ENCODE peak calls at places on chromosomes 4 and X, in five cellular contexts. P is H9, A is trophoblast cell, M is mesenchymal stem cell, W is IMR-90. D is an unnamed sample.

GRCh38 chr4:184322328-184323025 is 104.8 kb upstream of the ENPP6 start:
- DNase-seq in A (no peak), P (no peak), W (no peak), M (no peak), D (no peak)

GRCh38 chr4:75673959-75674328 is 733 bp upstream of the G3BP2 start:
- DNase-seq in M (no peak), P (no peak), W (no peak), A (peak; percentile 73), D (no peak)

GRCh38 chr4:64781737-64782326 is 372.6 kb upstream of the TECRL start:
- DNase-seq in M (peak; percentile 42), P (no peak), A (peak; percentile 37), W (peak; percentile 10), D (peak; percentile 30)

GRCh38 chr4:23455482-23455881 is 434.4 kb downstream of the PPARGC1A start:
- DNase-seq in P (peak; percentile 54), W (no peak), M (no peak), A (no peak), D (peak; percentile 35)

GRCh38 chrX:118720058-118720707 is 7.2 kb upstream of the IL13RA1 start:
- DNase-seq in P (peak; percentile 29), W (no peak), A (no peak), M (no peak), D (no peak)

GRCh38 chr4:68734095-68734494 is 63.6 kb upstream of the UGT2B15 start:
- DNase-seq in P (no peak), W (no peak), A (no peak), M (no peak), D (no peak)

GRCh38 chrX:68072016-68072415 is 361.3 kb downstream of the OPHN1 start:
- DNase-seq in A (no peak), W (peak; percentile 40), P (no peak), M (no peak), D (no peak)

GRCh38 chr4:153750197-153750817 is 9.5 kb downstream of the RNF175 start:
- DNase-seq in W (peak; percentile 58), A (peak; percentile 86), P (peak; percentile 82), M (peak; percentile 71), D (peak; percentile 77)

GRCh38 chr4:73446336-73446938 is 10.4 kb downstream of the AFP start:
- DNase-seq in A (peak; percentile 81), W (peak; percentile 63), P (no peak), M (peak; percentile 60), D (peak; percentile 18)

GRCh38 chr4:153661215-153661822 is 22.8 kb upstream of the TLR2 start:
- DNase-seq in A (peak; percentile 49), P (no peak), W (no peak), M (no peak), D (no peak)

GRCh38 chr4:130361616-130362015 is 1265.7 kb downstream of the C4orf33 start:
- DNase-seq in A (no peak), M (no peak), W (no peak), P (no peak), D (no peak)

GRCh38 chr4:98006060-98006459 is 137.2 kb downstream of the STPG2 start:
- DNase-seq in W (no peak), M (no peak), P (no peak), A (no peak), D (no peak)

GRCh38 chrX:30910124-30910860 is 21.2 kb upstream of the TAB3 start:
- DNase-seq in M (peak; percentile 7), W (peak; percentile 42), P (no peak), A (no peak), D (no peak)

GRCh38 chr4:140012688-140013087 is 141.3 kb downstream of the MAML3 start:
- DNase-seq in P (peak; percentile 58), W (peak; percentile 95), A (peak; percentile 74), M (peak; percentile 85), D (peak; percentile 30)

GRCh38 chrX:138849521-138849920 is 138.0 kb upstream of the FGF13 start:
- DNase-seq in W (no peak), P (no peak), A (no peak), M (no peak), D (no peak)

GRCh38 chrX:68703369-68703768 is 55.9 kb downstream of the STARD8 start:
- DNase-seq in P (peak; percentile 39), W (no peak), A (no peak), M (no peak), D (no peak)

GRCh38 chr4:119729815-119730643 is 101.4 kb upstream of the PDE5A start:
- DNase-seq in M (peak; percentile 90), A (peak; percentile 91), W (peak; percentile 98), P (no peak), D (no peak)

GRCh38 chr4:8724436-8725070 is 132.0 kb downstream of the CPZ start:
- DNase-seq in A (no peak), W (no peak), P (peak; percentile 22), M (no peak), D (no peak)

GRCh38 chr4:36056128-36056527 is 188.2 kb downstream of the ARAP2 start:
- DNase-seq in M (no peak), W (no peak), A (no peak), P (no peak), D (no peak)

GRCh38 chrX:104432321-104432720 is 133.7 kb upstream of the IL1RAPL2 start:
- DNase-seq in W (no peak), A (peak; percentile 17), M (no peak), P (no peak), D (no peak)

GRCh38 chrX:13834316-13834715 is 17.4 kb upstream of the GPM6B start:
- DNase-seq in A (no peak), P (no peak), W (no peak), M (no peak), D (no peak)

GRCh38 chr4:7324651-7325121 is 110.0 kb downstream of the PSAPL1 start:
- DNase-seq in M (no peak), P (no peak), W (no peak), A (no peak), D (no peak)

GRCh38 chr4:133320576-133321170 is 171.6 kb downstream of the PCDH10 start:
- DNase-seq in P (peak; percentile 40), A (peak; percentile 66), W (peak; percentile 3), M (peak; percentile 50), D (peak; percentile 23)

GRCh38 chrX:24696241-24696640 is 2.5 kb downstream of the POLA1 start:
- DNase-seq in A (peak; percentile 54), P (no peak), M (no peak), W (no peak), D (no peak)

DNA sequence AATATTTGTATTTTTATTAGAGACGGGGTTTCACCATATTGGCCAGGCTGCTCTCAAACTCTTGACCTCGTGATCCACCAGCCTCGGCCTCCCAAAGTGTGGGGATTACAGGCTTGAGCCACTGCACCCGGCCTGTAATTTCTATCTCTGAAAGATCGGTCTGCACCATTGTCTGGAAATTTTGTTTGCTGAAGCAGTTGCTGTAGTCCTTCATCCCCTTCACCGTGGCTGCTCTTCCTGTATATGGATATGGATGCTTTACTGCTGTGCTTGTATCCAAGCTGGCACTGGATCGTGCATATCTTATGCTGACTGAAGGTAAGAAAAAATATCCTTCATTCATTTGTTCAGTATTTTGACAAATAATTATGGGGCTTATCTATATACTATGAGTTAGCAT is 338.4 kb upstream of the GNPDA2 start:
- DNase-seq in P (no peak), W (no peak), A (no peak), M (no peak), D (no peak)
- H4K91ac ChIP-seq in P (no peak overlapping the region), W (no peak overlapping the region), A (no peak overlapping the region), M (no peak overlapping the region), D (no peak overlapping the region)

GRCh38 chr4:3414421-3415279 is 27.1 kb upstream of the HGFAC start:
- DNase-seq in W (no peak), M (no peak), P (peak; percentile 18), A (no peak), D (no peak)

GRCh38 chr4:3417448-3417847 is 24.3 kb upstream of the HGFAC start:
- DNase-seq in M (no peak), A (no peak), W (no peak), P (peak; percentile 27), D (no peak)

GRCh38 chr4:3416821-3417221 is 24.9 kb upstream of the HGFAC start:
- DNase-seq in M (no peak), W (no peak), A (peak; percentile 6), P (peak; percentile 25), D (no peak)

GRCh38 chr4:3415471-3416141 is 26.2 kb upstream of the HGFAC start:
- DNase-seq in W (no peak), P (peak; percentile 25), A (no peak), M (no peak), D (no peak)

GRCh38 chr4:3416270-3416669 is 25.5 kb upstream of the HGFAC start:
- DNase-seq in W (no peak), A (peak; percentile 57), M (no peak), P (peak; percentile 20), D (no peak)
- H4K91ac ChIP-seq in W (no peak overlapping the region), A (no peak overlapping the region), M (no peak overlapping the region), P (no peak overlapping the region), D (no peak overlapping the region)

GRCh38 chr4:165709973-165710526 is 163.0 kb upstream of the TLL1 start:
- DNase-seq in A (peak; percentile 57), P (no peak), W (no peak), M (no peak), D (no peak)

GRCh38 chr4:165711912-165712311 is 161.1 kb upstream of the TLL1 start:
- DNase-seq in P (no peak), W (no peak), M (no peak), A (no peak), D (no peak)

GRCh38 chr4:165707126-165707525 is 165.9 kb upstream of the TLL1 start:
- DNase-seq in A (no peak), M (no peak), W (no peak), P (no peak), D (no peak)

GRCh38 chr4:165711436-165711835 is 161.6 kb upstream of the TLL1 start:
- DNase-seq in P (no peak), A (no peak), M (no peak), W (no peak), D (no peak)

DNA sequence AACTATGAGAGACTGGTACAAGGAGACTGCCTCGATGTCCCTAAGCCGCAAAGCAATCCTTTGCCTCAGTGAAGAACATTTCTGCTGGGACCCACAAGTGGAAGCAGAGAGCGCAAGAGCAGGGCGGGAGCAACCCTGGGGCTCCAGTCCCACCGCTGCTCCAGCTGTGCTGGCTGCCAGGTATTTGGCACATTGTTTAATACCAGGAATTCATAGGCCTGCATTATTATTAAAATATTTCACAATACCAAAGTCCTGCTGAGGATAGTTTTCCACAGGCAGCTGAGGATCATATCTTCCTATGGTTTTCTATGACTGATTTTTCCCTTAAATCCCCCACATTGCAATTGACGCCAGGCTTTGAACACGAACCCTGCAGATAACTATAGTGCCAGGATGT is 163.5 kb upstream of the TLL1 start:
- DNase-seq in P (no peak), A (peak; percentile 18), W (no peak), M (no peak), D (no peak)
- H4K91ac ChIP-seq in P (no peak overlapping the region), A (no peak overlapping the region), W (no peak overlapping the region), M (no peak overlapping the region), D (no peak overlapping the region)

GRCh38 chr4:1459081-1459480 is 52.8 kb upstream of the NKX1-1 start:
- DNase-seq in P (peak; percentile 44), A (no peak), M (no peak), W (no peak), D (no peak)
- H4K91ac ChIP-seq in P (no peak overlapping the region), A (no peak overlapping the region), M (no peak overlapping the region), W (no peak overlapping the region), D (no peak overlapping the region)